ENCODE peak calls at places on chromosomes 11 and 22, in nine cellular contexts. One of them, this sample, is unnamed.

GRCh38 chr22:22692707-22693530 is 48.5 kb downstream of the GGTLC2 start:
- DNase-seq in cardiac muscle cell: peak
- DNase-seq in IMR-90: peak
- DNase-seq in tibial nerve: no peak
- DNase-seq in dorsolateral prefrontal cortex: no peak
- DNase-seq in mesendoderm: peak
- DNase-seq in CD8-positive, alpha-beta memory T cell: peak
- DNase-seq in thyroid gland: peak
- DNase-seq in A549: peak
- DNase-seq in this sample: peak

GRCh38 chr11:34027516-34028406 is 23.8 kb upstream of the CAPRIN1 start:
- DNase-seq in tibial nerve: no peak
- DNase-seq in thyroid gland: no peak
- DNase-seq in dorsolateral prefrontal cortex: no peak
- DNase-seq in mesendoderm: no peak
- DNase-seq in cardiac muscle cell: no peak
- DNase-seq in IMR-90: no peak
- DNase-seq in CD8-positive, alpha-beta memory T cell: no peak
- DNase-seq in A549: peak
- DNase-seq in this sample: no peak

GRCh38 chr11:122696662-122697061 is 41.1 kb downstream of the UBASH3B start:
- DNase-seq in A549: no peak
- DNase-seq in mesendoderm: no peak
- DNase-seq in CD8-positive, alpha-beta memory T cell: peak
- DNase-seq in IMR-90: no peak
- DNase-seq in tibial nerve: no peak
- DNase-seq in dorsolateral prefrontal cortex: no peak
- DNase-seq in thyroid gland: no peak
- DNase-seq in cardiac muscle cell: no peak
- DNase-seq in this sample: peak

GRCh38 chr22:27919943-27920755 is 1.1 kb upstream of the PITPNB start:
- DNase-seq in CD8-positive, alpha-beta memory T cell: no peak
- DNase-seq in tibial nerve: no peak
- DNase-seq in mesendoderm: peak
- DNase-seq in dorsolateral prefrontal cortex: no peak
- DNase-seq in thyroid gland: peak
- DNase-seq in cardiac muscle cell: peak
- DNase-seq in A549: peak
- DNase-seq in IMR-90: peak
- DNase-seq in this sample: no peak

GRCh38 chr11:44593194-44593593 is 27.7 kb downstream of the CD82 start:
- DNase-seq in mesendoderm: no peak
- DNase-seq in thyroid gland: no peak
- DNase-seq in cardiac muscle cell: no peak
- DNase-seq in A549: no peak
- DNase-seq in dorsolateral prefrontal cortex: peak
- DNase-seq in IMR-90: no peak
- DNase-seq in CD8-positive, alpha-beta memory T cell: no peak
- DNase-seq in tibial nerve: no peak
- DNase-seq in this sample: no peak

GRCh38 chr11:59187587-59187986 is 15.7 kb downstream of the DTX4 start:
- DNase-seq in cardiac muscle cell: peak
- DNase-seq in A549: no peak
- DNase-seq in dorsolateral prefrontal cortex: no peak
- DNase-seq in IMR-90: peak
- DNase-seq in CD8-positive, alpha-beta memory T cell: no peak
- DNase-seq in mesendoderm: no peak
- DNase-seq in tibial nerve: peak
- DNase-seq in thyroid gland: no peak
- DNase-seq in this sample: no peak

GRCh38 chr22:48670317-48670716 is 1157.4 kb downstream of the BRD1 start:
- DNase-seq in CD8-positive, alpha-beta memory T cell: no peak
- DNase-seq in dorsolateral prefrontal cortex: no peak
- DNase-seq in thyroid gland: no peak
- DNase-seq in IMR-90: no peak
- DNase-seq in A549: no peak
- DNase-seq in tibial nerve: no peak
- DNase-seq in mesendoderm: no peak
- DNase-seq in cardiac muscle cell: no peak
- DNase-seq in this sample: no peak

GRCh38 chr22:43273902-43274484 is 69.2 kb downstream of the SCUBE1 start:
- DNase-seq in thyroid gland: peak
- DNase-seq in A549: peak
- DNase-seq in cardiac muscle cell: peak
- DNase-seq in mesendoderm: peak
- DNase-seq in dorsolateral prefrontal cortex: no peak
- DNase-seq in IMR-90: peak
- DNase-seq in CD8-positive, alpha-beta memory T cell: peak
- DNase-seq in tibial nerve: no peak
- DNase-seq in this sample: peak

GRCh38 chr11:1931326-1931725 is 11.8 kb downstream of the TNNT3 start:
- DNase-seq in cardiac muscle cell: peak
- DNase-seq in thyroid gland: no peak
- DNase-seq in CD8-positive, alpha-beta memory T cell: no peak
- DNase-seq in dorsolateral prefrontal cortex: no peak
- DNase-seq in A549: no peak
- DNase-seq in tibial nerve: no peak
- DNase-seq in IMR-90: peak
- DNase-seq in mesendoderm: no peak
- DNase-seq in this sample: no peak

GRCh38 chr22:49303781-49304461 is 523.8 kb downstream of the BRD1 start:
- DNase-seq in tibial nerve: no peak
- DNase-seq in cardiac muscle cell: no peak
- DNase-seq in CD8-positive, alpha-beta memory T cell: no peak
- DNase-seq in mesendoderm: no peak
- DNase-seq in dorsolateral prefrontal cortex: no peak
- DNase-seq in thyroid gland: no peak
- DNase-seq in A549: no peak
- DNase-seq in IMR-90: no peak
- DNase-seq in this sample: no peak

GRCh38 chr22:22125579-22126468 is 118.8 kb upstream of the VPREB1 start:
- DNase-seq in CD8-positive, alpha-beta memory T cell: no peak
- DNase-seq in cardiac muscle cell: no peak
- DNase-seq in tibial nerve: no peak
- DNase-seq in dorsolateral prefrontal cortex: no peak
- DNase-seq in mesendoderm: no peak
- DNase-seq in IMR-90: no peak
- DNase-seq in A549: no peak
- DNase-seq in thyroid gland: no peak
- DNase-seq in this sample: no peak

GRCh38 chr22:30308096-30308495 is 18.6 kb downstream of the TBC1D10A start:
- DNase-seq in A549: no peak
- DNase-seq in mesendoderm: no peak
- DNase-seq in thyroid gland: no peak
- DNase-seq in IMR-90: no peak
- DNase-seq in cardiac muscle cell: no peak
- DNase-seq in CD8-positive, alpha-beta memory T cell: no peak
- DNase-seq in dorsolateral prefrontal cortex: no peak
- DNase-seq in tibial nerve: no peak
- DNase-seq in this sample: no peak

GRCh38 chr11:35030716-35031213 is 108.2 kb upstream of the CD44 start:
- DNase-seq in CD8-positive, alpha-beta memory T cell: no peak
- DNase-seq in cardiac muscle cell: peak
- DNase-seq in mesendoderm: peak
- DNase-seq in dorsolateral prefrontal cortex: no peak
- DNase-seq in A549: peak
- DNase-seq in thyroid gland: peak
- DNase-seq in tibial nerve: no peak
- DNase-seq in IMR-90: peak
- DNase-seq in this sample: peak

GRCh38 chr11:131664811-131665210 is 294.4 kb downstream of the NTM start:
- DNase-seq in IMR-90: no peak
- DNase-seq in mesendoderm: no peak
- DNase-seq in thyroid gland: no peak
- DNase-seq in cardiac muscle cell: no peak
- DNase-seq in CD8-positive, alpha-beta memory T cell: no peak
- DNase-seq in tibial nerve: no peak
- DNase-seq in dorsolateral prefrontal cortex: no peak
- DNase-seq in A549: no peak
- DNase-seq in this sample: no peak

DNA sequence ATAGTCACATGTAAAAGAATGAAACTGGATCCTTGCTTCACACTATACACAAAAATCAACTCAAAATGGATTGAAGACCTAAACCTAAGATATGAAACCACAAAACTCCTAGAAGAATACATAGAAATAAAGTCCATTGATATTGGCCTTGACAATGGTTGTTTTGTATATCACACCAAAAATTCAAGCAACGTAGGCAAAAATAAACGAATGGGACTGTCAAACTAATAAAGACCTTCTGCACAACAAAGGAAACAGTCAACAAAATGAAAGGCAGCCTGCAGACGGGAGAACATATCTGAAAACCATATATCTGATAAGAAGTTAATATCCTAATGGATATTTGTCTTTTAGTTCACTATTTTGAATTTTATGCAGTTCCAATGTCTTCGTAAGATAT is 292.3 kb upstream of the CNTN5 start:
- DNase-seq in CD8-positive, alpha-beta memory T cell: no peak
- DNase-seq in dorsolateral prefrontal cortex: no peak
- DNase-seq in cardiac muscle cell: no peak
- DNase-seq in thyroid gland: no peak
- DNase-seq in mesendoderm: no peak
- DNase-seq in IMR-90: no peak
- DNase-seq in tibial nerve: no peak
- DNase-seq in A549: no peak
- DNase-seq in this sample: no peak
- H3K27ac ChIP-seq in CD8-positive, alpha-beta memory T cell: no peak
- H3K27ac ChIP-seq in dorsolateral prefrontal cortex: no peak
- H3K27ac ChIP-seq in cardiac muscle cell: no peak
- H3K27ac ChIP-seq in thyroid gland: no peak
- H3K27ac ChIP-seq in mesendoderm: no peak
- H3K27ac ChIP-seq in IMR-90: no peak
- H3K27ac ChIP-seq in tibial nerve: no peak
- H3K27ac ChIP-seq in A549: no peak
- H3K27ac ChIP-seq in this sample: no peak

GRCh38 chr11:104658177-104658576 is 240.1 kb downstream of the CASP12 start:
- DNase-seq in CD8-positive, alpha-beta memory T cell: no peak
- DNase-seq in tibial nerve: no peak
- DNase-seq in mesendoderm: no peak
- DNase-seq in cardiac muscle cell: no peak
- DNase-seq in dorsolateral prefrontal cortex: no peak
- DNase-seq in thyroid gland: no peak
- DNase-seq in IMR-90: no peak
- DNase-seq in A549: no peak
- DNase-seq in this sample: no peak

GRCh38 chr11:104661481-104661880 is 236.8 kb downstream of the CASP12 start:
- DNase-seq in dorsolateral prefrontal cortex: no peak
- DNase-seq in cardiac muscle cell: peak
- DNase-seq in IMR-90: no peak
- DNase-seq in mesendoderm: no peak
- DNase-seq in thyroid gland: no peak
- DNase-seq in A549: no peak
- DNase-seq in CD8-positive, alpha-beta memory T cell: no peak
- DNase-seq in tibial nerve: no peak
- DNase-seq in this sample: no peak

GRCh38 chr11:104665631-104666030 is 232.6 kb downstream of the CASP12 start:
- DNase-seq in A549: no peak
- DNase-seq in thyroid gland: no peak
- DNase-seq in mesendoderm: no peak
- DNase-seq in tibial nerve: no peak
- DNase-seq in cardiac muscle cell: peak
- DNase-seq in CD8-positive, alpha-beta memory T cell: no peak
- DNase-seq in IMR-90: peak
- DNase-seq in dorsolateral prefrontal cortex: no peak
- DNase-seq in this sample: no peak

GRCh38 chr11:104663190-104664140 is 234.8 kb downstream of the CASP12 start:
- DNase-seq in tibial nerve: no peak
- DNase-seq in cardiac muscle cell: peak
- DNase-seq in CD8-positive, alpha-beta memory T cell: no peak
- DNase-seq in mesendoderm: peak
- DNase-seq in A549: peak
- DNase-seq in IMR-90: peak
- DNase-seq in thyroid gland: no peak
- DNase-seq in dorsolateral prefrontal cortex: no peak
- DNase-seq in this sample: no peak

GRCh38 chr11:104661901-104662300 is 236.4 kb downstream of the CASP12 start:
- DNase-seq in tibial nerve: no peak
- DNase-seq in thyroid gland: no peak
- DNase-seq in cardiac muscle cell: no peak
- DNase-seq in A549: no peak
- DNase-seq in IMR-90: no peak
- DNase-seq in dorsolateral prefrontal cortex: no peak
- DNase-seq in mesendoderm: no peak
- DNase-seq in CD8-positive, alpha-beta memory T cell: no peak
- DNase-seq in this sample: no peak
- H3K27ac ChIP-seq in tibial nerve: no peak
- H3K27ac ChIP-seq in thyroid gland: no peak
- H3K27ac ChIP-seq in cardiac muscle cell: no peak
- H3K27ac ChIP-seq in A549: no peak
- H3K27ac ChIP-seq in IMR-90: no peak
- H3K27ac ChIP-seq in dorsolateral prefrontal cortex: no peak
- H3K27ac ChIP-seq in mesendoderm: no peak
- H3K27ac ChIP-seq in CD8-positive, alpha-beta memory T cell: no peak
- H3K27ac ChIP-seq in this sample: no peak

GRCh38 chr11:128728767-128729587 is 35.1 kb downstream of the FLI1 start:
- DNase-seq in tibial nerve: no peak
- DNase-seq in A549: no peak
- DNase-seq in dorsolateral prefrontal cortex: no peak
- DNase-seq in cardiac muscle cell: no peak
- DNase-seq in mesendoderm: no peak
- DNase-seq in CD8-positive, alpha-beta memory T cell: no peak
- DNase-seq in thyroid gland: no peak
- DNase-seq in IMR-90: no peak
- DNase-seq in this sample: peak
- H3K27ac ChIP-seq in tibial nerve: no peak
- H3K27ac ChIP-seq in A549: no peak
- H3K27ac ChIP-seq in dorsolateral prefrontal cortex: no peak
- H3K27ac ChIP-seq in cardiac muscle cell: no peak
- H3K27ac ChIP-seq in mesendoderm: no peak
- H3K27ac ChIP-seq in CD8-positive, alpha-beta memory T cell: no peak
- H3K27ac ChIP-seq in thyroid gland: no peak
- H3K27ac ChIP-seq in IMR-90: no peak
- H3K27ac ChIP-seq in this sample: peak

DNA sequence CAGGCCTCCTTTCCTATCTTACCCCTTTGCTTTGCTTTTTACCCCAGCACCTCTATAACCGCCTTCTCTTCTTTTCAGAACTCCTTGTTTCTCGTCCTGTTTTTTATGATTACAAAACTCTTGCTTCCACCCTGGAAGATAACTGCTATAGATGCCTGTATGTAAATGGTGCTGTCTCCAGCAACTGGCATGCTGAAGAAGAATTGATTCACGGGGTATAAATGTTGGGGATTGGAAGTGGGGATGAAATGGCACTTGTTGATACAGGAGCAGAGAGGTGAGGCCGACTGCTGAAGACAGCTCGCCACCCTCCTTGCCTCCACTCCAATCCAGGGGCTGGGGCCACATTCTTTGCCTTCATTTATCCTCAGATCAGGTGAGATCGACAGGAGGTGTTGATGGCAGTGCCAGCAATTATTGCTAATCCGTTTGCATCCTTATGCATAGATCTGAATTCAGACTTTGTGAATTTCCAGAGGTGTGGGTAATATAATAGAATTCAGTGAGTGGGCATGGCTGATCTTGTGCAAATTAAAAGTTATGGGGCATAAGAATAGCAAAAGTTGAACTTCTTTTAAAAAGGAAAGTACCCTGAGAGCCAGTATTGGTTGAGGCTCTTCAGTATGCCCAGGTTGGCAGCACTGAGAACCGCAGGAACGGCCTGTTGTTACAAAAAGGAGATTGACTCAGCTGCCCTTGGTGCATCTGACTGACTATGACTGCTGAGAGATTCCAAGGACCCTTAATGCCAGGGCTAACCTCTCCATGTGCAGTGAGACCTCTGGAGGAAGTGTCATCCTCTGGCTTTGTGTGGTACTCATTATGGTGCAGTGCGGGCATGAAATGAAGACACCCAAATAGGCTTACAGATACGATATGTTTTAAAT is 5.3 kb downstream of the NEAT1 start:
- DNase-seq in tibial nerve: no peak
- DNase-seq in cardiac muscle cell: peak
- DNase-seq in CD8-positive, alpha-beta memory T cell: no peak
- DNase-seq in dorsolateral prefrontal cortex: peak
- DNase-seq in mesendoderm: no peak
- DNase-seq in A549: peak
- DNase-seq in thyroid gland: peak
- DNase-seq in IMR-90: peak
- DNase-seq in this sample: peak
- H3K27ac ChIP-seq in tibial nerve: peak
- H3K27ac ChIP-seq in cardiac muscle cell: no peak
- H3K27ac ChIP-seq in CD8-positive, alpha-beta memory T cell: peak
- H3K27ac ChIP-seq in dorsolateral prefrontal cortex: peak
- H3K27ac ChIP-seq in mesendoderm: no peak
- H3K27ac ChIP-seq in A549: peak
- H3K27ac ChIP-seq in thyroid gland: peak
- H3K27ac ChIP-seq in IMR-90: peak
- H3K27ac ChIP-seq in this sample: peak